ENCODE peak calls at places on chromosomes 1 and 21, in seven cellular contexts. C is CD4-positive, CD25-positive, alpha-beta regulatory T cell; B is right atrium auricular region; W is ovary; S is right cardiac atrium; J is testis; R is astrocyte. I is an unnamed sample.

GRCh38 chr1:243962541-243962940 is 88.5 kb upstream of the ZBTB18 start:
- DNase-seq in C (no peak), B (no peak), W (no peak), S (no peak), J (no peak), R (no peak), I (no peak)

GRCh38 chr1:61450454-61451213 is 274.3 kb downstream of the TM2D1 start:
- DNase-seq in C (no peak), B (no peak), W (peak), S (peak), J (no peak), R (peak), I (no peak)

GRCh38 chr1:12528021-12528852 is 89.8 kb downstream of the DHRS3 start:
- DNase-seq in C (no peak), B (peak), W (peak), S (peak), J (peak), R (peak), I (no peak)

GRCh38 chr1:202235856-202236837 is 42.5 kb downstream of the LGR6 start:
- DNase-seq in C (peak), B (no peak), W (peak), S (no peak), J (peak), R (peak), I (peak)

GRCh38 chr1:51214615-51215131 is 21.4 kb upstream of the RNF11 start:
- DNase-seq in C (no peak), B (no peak), W (no peak), S (no peak), J (no peak), R (peak), I (no peak)

GRCh38 chr1:25033030-25033827 is 103.2 kb upstream of the RUNX3 start:
- DNase-seq in C (no peak), B (no peak), W (no peak), S (no peak), J (no peak), R (no peak), I (no peak)

GRCh38 chr1:231750296-231750695 is 123.7 kb downstream of the DISC1 start:
- DNase-seq in C (no peak), B (no peak), W (no peak), S (no peak), J (no peak), R (no peak), I (no peak)

GRCh38 chr21:39066829-39067785 is 116.1 kb downstream of the PSMG1 start:
- DNase-seq in C (no peak), B (no peak), W (no peak), S (no peak), J (no peak), R (no peak), I (no peak)

GRCh38 chr1:91864017-91864700 is 21.8 kb downstream of the TGFBR3 start:
- DNase-seq in C (no peak), B (no peak), W (no peak), S (no peak), J (no peak), R (peak), I (no peak)

GRCh38 chr21:15992171-15992570 is 262.4 kb downstream of the USP25 start:
- DNase-seq in C (no peak), B (no peak), W (no peak), S (no peak), J (no peak), R (no peak), I (no peak)

GRCh38 chr1:71850936-71851335 is 431.4 kb downstream of the NEGR1 start:
- DNase-seq in C (no peak), B (peak), W (no peak), S (peak), J (no peak), R (peak), I (no peak)

GRCh38 chr1:165411396-165411795 is 33.5 kb downstream of the RXRG start:
- DNase-seq in C (no peak), B (no peak), W (no peak), S (no peak), J (no peak), R (no peak), I (no peak)

GRCh38 chr1:182909578-182909977 is 43.4 kb downstream of the SHCBP1L start:
- DNase-seq in C (no peak), B (no peak), W (no peak), S (no peak), J (no peak), R (no peak), I (no peak)

GRCh38 chr1:248872752-248873408 is 14.0 kb upstream of the ZNF692 start:
- DNase-seq in C (peak), B (peak), W (peak), S (peak), J (peak), R (peak), I (peak)

GRCh38 chr21:42653492-42654061 is at the start of gene PDE9A:
- DNase-seq in C (peak), B (no peak), W (peak), S (peak), J (no peak), R (no peak), I (peak)

GRCh38 chr1:83931658-83932253 is 67.2 kb downstream of the TTLL7 start:
- DNase-seq in C (peak), B (no peak), W (no peak), S (no peak), J (peak), R (peak), I (no peak)

GRCh38 chr1:39608906-39609305 is 30.5 kb downstream of the HEYL start:
- DNase-seq in C (no peak), B (no peak), W (no peak), S (no peak), J (peak), R (no peak), I (no peak)

GRCh38 chr1:67226688-67227087 is 60.4 kb downstream of the IL23R start:
- DNase-seq in C (no peak), B (no peak), W (no peak), S (no peak), J (no peak), R (no peak), I (no peak)

GRCh38 chr1:116907351-116907750 is 2.4 kb upstream of the PTGFRN start:
- DNase-seq in C (no peak), B (no peak), W (no peak), S (no peak), J (no peak), R (no peak), I (no peak)

GRCh38 chr1:206568256-206568655 is 44.0 kb downstream of the EIF2D start:
- DNase-seq in C (no peak), B (no peak), W (no peak), S (no peak), J (no peak), R (peak), I (no peak)

GRCh38 chr1:41888756-41889155 is 30.0 kb downstream of the HIVEP3 start:
- DNase-seq in C (no peak), B (no peak), W (no peak), S (no peak), J (no peak), R (no peak), I (no peak)

GRCh38 chr1:37718181-37718900 is 26.0 kb downstream of the CDCA8 start:
- DNase-seq in C (no peak), B (no peak), W (no peak), S (no peak), J (no peak), R (no peak), I (no peak)

GRCh38 chr1:162987866-162988265 is 81.3 kb upstream of the RGS4 start:
- DNase-seq in C (no peak), B (no peak), W (no peak), S (no peak), J (no peak), R (peak), I (no peak)

GRCh38 chr1:12356004-12356890 is 126.4 kb downstream of the VPS13D start:
- DNase-seq in C (no peak), B (no peak), W (no peak), S (no peak), J (no peak), R (peak), I (no peak)

GRCh38 chr1:222787746-222788145 is 27.1 kb upstream of the DISP1 start:
- DNase-seq in C (no peak), B (no peak), W (no peak), S (no peak), J (no peak), R (no peak), I (no peak)

GRCh38 chr1:119816407-119816806 is 5.1 kb upstream of the REG4 start:
- DNase-seq in C (no peak), B (no peak), W (no peak), S (no peak), J (no peak), R (peak), I (no peak)

GRCh38 chr1:43053040-43053439 is 94.4 kb upstream of the SLC2A1 start:
- DNase-seq in C (no peak), B (no peak), W (no peak), S (no peak), J (no peak), R (no peak), I (no peak)

GRCh38 chr1:233485385-233485784 is 128.5 kb upstream of the KCNK1 start:
- DNase-seq in C (no peak), B (no peak), W (no peak), S (no peak), J (no peak), R (no peak), I (no peak)

GRCh38 chr21:14675774-14676530 is 129.8 kb upstream of the SAMSN1 start:
- DNase-seq in C (peak), B (no peak), W (no peak), S (no peak), J (peak), R (no peak), I (peak)

GRCh38 chr21:14678987-14679574 is 133.0 kb upstream of the SAMSN1 start:
- DNase-seq in C (no peak), B (no peak), W (no peak), S (no peak), J (no peak), R (no peak), I (no peak)

GRCh38 chr21:14673649-14674048 is 127.5 kb upstream of the SAMSN1 start:
- DNase-seq in C (no peak), B (no peak), W (no peak), S (no peak), J (no peak), R (no peak), I (no peak)

GRCh38 chr21:14677023-14677422 is 130.9 kb upstream of the SAMSN1 start:
- DNase-seq in C (no peak), B (no peak), W (no peak), S (no peak), J (no peak), R (no peak), I (no peak)

GRCh38 chr21:14677639-14678179 is 131.6 kb upstream of the SAMSN1 start:
- DNase-seq in C (no peak), B (no peak), W (no peak), S (no peak), J (no peak), R (no peak), I (no peak)
- H3K27ac ChIP-seq in C (peak), B (no peak), W (no peak), S (no peak), J (no peak), R (no peak), I (no peak)

GRCh38 chr1:203273869-203274602 is 31.3 kb upstream of the BTG2 start:
- DNase-seq in C (no peak), B (peak), W (peak), S (peak), J (no peak), R (no peak), I (no peak)

GRCh38 chr1:203276408-203276807 is 28.9 kb upstream of the BTG2 start:
- DNase-seq in C (no peak), B (no peak), W (no peak), S (no peak), J (no peak), R (no peak), I (no peak)

GRCh38 chr1:203275656-203276272 is 29.6 kb upstream of the BTG2 start:
- DNase-seq in C (no peak), B (no peak), W (no peak), S (no peak), J (no peak), R (no peak), I (no peak)

GRCh38 chr1:203273206-203273868 is 32.0 kb upstream of the BTG2 start:
- DNase-seq in C (peak), B (peak), W (peak), S (peak), J (peak), R (peak), I (peak)

DNA sequence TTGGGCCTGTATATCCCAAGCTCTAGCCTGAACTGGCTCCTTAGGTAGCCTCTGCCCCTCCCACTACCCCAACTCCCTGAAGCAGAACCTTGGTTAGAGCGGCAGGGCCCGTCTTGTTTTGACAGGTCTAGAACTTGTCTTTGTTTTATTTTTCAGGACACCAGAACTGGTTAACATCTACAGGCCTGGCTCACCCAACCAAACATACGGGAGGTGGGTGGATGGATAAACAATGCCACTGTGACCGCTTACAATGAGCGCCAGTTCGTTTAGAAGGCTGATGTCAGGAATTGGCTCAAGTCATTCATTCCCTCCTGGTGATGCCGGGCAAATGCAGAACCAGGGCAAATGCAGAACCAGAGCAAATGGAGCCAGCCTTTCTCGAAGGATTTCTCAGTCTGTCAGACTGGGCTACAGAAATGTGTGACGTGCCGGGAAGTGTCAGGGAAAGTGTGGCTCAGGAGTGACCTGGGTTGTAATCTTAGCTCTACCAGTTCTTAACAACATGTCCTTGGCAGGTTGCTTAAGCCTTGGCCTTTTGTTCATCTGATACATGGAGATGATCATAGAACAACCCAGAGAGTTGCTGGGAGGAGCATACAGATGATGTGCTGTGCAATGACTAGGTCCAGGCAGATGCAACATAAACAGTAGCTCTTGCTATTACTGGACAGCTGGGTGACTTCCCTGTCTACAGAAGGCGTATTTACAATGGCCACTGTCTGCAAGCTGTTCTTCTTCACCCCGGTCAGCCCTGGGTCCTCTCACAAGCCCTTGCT is 30.5 kb upstream of the BTG2 start:
- DNase-seq in C (no peak), B (peak), W (peak), S (peak), J (peak), R (peak), I (no peak)
- H3K27ac ChIP-seq in C (peak), B (peak), W (peak), S (peak), J (peak), R (no peak), I (no peak)

GRCh38 chr1:204407314-204407971 is 4.2 kb downstream of the PPP1R15B start:
- DNase-seq in C (no peak), B (no peak), W (no peak), S (no peak), J (no peak), R (no peak), I (no peak)

GRCh38 chr1:204409111-204409510 is 2.5 kb downstream of the PPP1R15B start:
- DNase-seq in C (no peak), B (no peak), W (no peak), S (no peak), J (no peak), R (no peak), I (no peak)

GRCh38 chr1:204406621-204407020 is 5.0 kb downstream of the PPP1R15B start:
- DNase-seq in C (no peak), B (no peak), W (no peak), S (no peak), J (no peak), R (no peak), I (no peak)

GRCh38 chr1:204408602-204409001 is 3.0 kb downstream of the PPP1R15B start:
- DNase-seq in C (no peak), B (no peak), W (no peak), S (no peak), J (no peak), R (no peak), I (no peak)

DNA sequence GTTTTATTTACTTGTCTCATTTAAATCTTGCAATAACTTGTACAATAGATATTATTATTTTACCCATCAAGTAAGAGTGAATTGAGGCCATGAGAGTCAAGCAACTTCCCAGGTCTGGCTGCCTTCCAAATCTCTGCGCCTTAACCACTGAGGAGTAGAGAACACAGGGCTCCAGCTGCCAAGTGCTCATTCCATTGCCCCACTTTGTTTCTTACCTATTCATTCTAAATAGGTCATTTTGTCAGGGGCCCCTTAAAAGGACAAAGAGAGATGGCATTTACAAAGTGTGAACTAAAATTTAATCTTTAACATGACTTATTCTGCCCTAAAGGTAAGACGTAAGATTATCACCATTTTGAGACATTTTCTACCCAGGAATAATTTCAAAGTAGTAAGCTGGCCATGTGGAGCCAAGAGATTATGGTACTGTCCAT is 3.5 kb downstream of the PPP1R15B start:
- DNase-seq in C (no peak), B (peak), W (peak), S (peak), J (peak), R (peak), I (peak)
- H3K27ac ChIP-seq in C (peak), B (peak), W (no peak), S (no peak), J (peak), R (no peak), I (peak)

DNA sequence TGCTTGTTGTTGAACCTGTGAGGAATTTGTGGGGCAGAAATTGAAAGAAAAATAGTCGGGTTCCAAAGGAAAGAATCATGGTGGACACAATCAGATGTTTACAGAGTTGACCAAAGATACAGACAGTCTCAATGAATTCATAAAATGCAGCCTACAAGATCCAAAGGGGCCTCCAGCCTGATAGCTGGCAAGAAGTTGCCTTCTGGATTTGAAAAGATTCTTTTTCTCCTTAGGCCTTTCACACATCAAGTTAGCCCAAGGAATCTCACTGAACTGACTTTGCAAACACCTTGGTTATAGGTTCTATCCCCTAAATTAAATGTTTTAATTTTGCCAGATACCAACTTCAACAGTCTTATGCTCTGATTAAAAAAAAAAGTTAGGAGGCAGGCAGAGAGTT is 21.5 kb downstream of the SLAMF1 start:
- DNase-seq in C (no peak), B (no peak), W (no peak), S (no peak), J (no peak), R (no peak), I (no peak)
- H3K27ac ChIP-seq in C (peak), B (no peak), W (no peak), S (no peak), J (no peak), R (no peak), I (no peak)

GRCh38 chr21:46054031-46054430 is 43.9 kb upstream of the COL6A2 start:
- DNase-seq in C (no peak), B (peak), W (peak), S (no peak), J (peak), R (no peak), I (no peak)
- H3K27ac ChIP-seq in C (no peak), B (no peak), W (no peak), S (no peak), J (no peak), R (peak), I (no peak)

GRCh38 chr1:153577138-153577537 is 11.5 kb upstream of the S100A2 start:
- DNase-seq in C (no peak), B (no peak), W (no peak), S (no peak), J (no peak), R (no peak), I (no peak)
- H3K27ac ChIP-seq in C (no peak), B (no peak), W (no peak), S (no peak), J (no peak), R (no peak), I (no peak)

GRCh38 chr1:234730542-234731370 is 120.8 kb upstream of the IRF2BP2 start:
- DNase-seq in C (peak), B (no peak), W (no peak), S (no peak), J (no peak), R (no peak), I (peak)

GRCh38 chr1:234730110-234730509 is 120.1 kb upstream of the IRF2BP2 start:
- DNase-seq in C (no peak), B (no peak), W (no peak), S (no peak), J (no peak), R (no peak), I (no peak)

GRCh38 chr1:234732260-234732659 is 122.3 kb upstream of the IRF2BP2 start:
- DNase-seq in C (no peak), B (no peak), W (no peak), S (no peak), J (no peak), R (no peak), I (no peak)

GRCh38 chr1:234732671-234733390 is 122.9 kb upstream of the IRF2BP2 start:
- DNase-seq in C (no peak), B (no peak), W (no peak), S (no peak), J (no peak), R (no peak), I (no peak)

GRCh38 chr1:234731371-234732085 is 121.5 kb upstream of the IRF2BP2 start:
- DNase-seq in C (no peak), B (no peak), W (no peak), S (no peak), J (no peak), R (peak), I (no peak)
- H3K27ac ChIP-seq in C (peak), B (no peak), W (no peak), S (no peak), J (no peak), R (peak), I (no peak)

GRCh38 chr1:30908446-30908885 is at the start of gene SDC3:
- DNase-seq in C (no peak), B (no peak), W (peak), S (no peak), J (no peak), R (no peak), I (no peak)
- H3K27ac ChIP-seq in C (no peak), B (peak), W (peak), S (peak), J (no peak), R (no peak), I (no peak)

I was measured in CD8-positive, alpha-beta T cell.